ENCODE peak calls at places on chromosomes 12 and 14, in five cellular contexts. E, P, H, S and N are unnamed samples.

GRCh38 chr12:88516811-88517210 is 63.5 kb downstream of the KITLG start:
- DNase-seq in E (no peak), P (no peak), S (no peak), H (no peak), N (no peak)

GRCh38 chr12:65419284-65420072 is 141.0 kb downstream of the MSRB3 start:
- DNase-seq in S (no peak), H (no peak), E (no peak), P (no peak), N (no peak)

GRCh38 chr14:89241934-89242670 is 174.9 kb downstream of the FOXN3 start:
- DNase-seq in P (no peak), H (no peak), S (no peak), E (no peak), N (no peak)

GRCh38 chr14:101446387-101446969 is 114.8 kb upstream of the DIO3 start:
- DNase-seq in S (no peak), E (no peak), H (no peak), P (no peak), N (no peak)

GRCh38 chr12:56590237-56590830 is 39.8 kb downstream of the BAZ2A start:
- DNase-seq in H (no peak), S (no peak), E (no peak), P (peak), N (peak)

GRCh38 chr12:132717531-132718387 is 7.1 kb downstream of the PGAM5 start:
- DNase-seq in H (no peak), P (no peak), E (no peak), S (no peak), N (no peak)

GRCh38 chr14:50943943-50944646 is at the start of gene PYGL:
- DNase-seq in P (peak), E (peak), H (no peak), S (peak), N (peak)

GRCh38 chr12:89707992-89708792 is 446 bp downstream of the ATP2B1 start:
- DNase-seq in H (peak), S (peak), P (peak), E (peak), N (peak)

GRCh38 chr12:95624544-95624943 is 73.3 kb upstream of the USP44 start:
- DNase-seq in S (no peak), P (peak), E (no peak), H (no peak), N (peak)

DNA sequence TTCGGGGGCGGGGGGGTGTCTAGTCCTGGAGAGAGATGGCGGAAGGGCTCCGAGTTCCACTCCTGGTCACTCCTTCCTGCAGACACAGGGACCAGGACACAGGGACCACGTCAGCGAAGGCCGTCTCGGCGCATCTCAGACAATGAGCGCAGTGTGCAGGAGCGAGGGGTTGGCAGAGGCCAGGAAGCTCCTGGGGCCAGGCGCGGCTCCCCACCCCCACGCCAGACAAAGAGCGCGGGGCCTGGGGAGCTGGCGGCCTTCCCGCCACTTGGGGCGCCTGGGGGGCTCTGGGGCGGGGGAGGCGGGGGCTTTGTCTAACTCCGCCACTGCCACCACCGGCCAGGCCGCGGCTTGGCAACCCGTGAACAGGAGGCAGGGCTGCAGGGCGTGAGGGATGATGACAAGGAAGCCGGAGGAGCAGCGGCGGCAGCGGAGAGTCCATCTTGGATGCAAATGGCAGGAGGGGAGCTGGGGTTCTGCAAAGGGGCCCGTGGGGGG is 2.2 kb downstream of the CDK2AP1 start:
- DNase-seq in S (peak), P (peak), E (peak), H (peak), N (peak)
- TF ChIP-seq CTCF in S (no peak), P (no peak), E (no peak), H (no peak), N (peak)

DNA sequence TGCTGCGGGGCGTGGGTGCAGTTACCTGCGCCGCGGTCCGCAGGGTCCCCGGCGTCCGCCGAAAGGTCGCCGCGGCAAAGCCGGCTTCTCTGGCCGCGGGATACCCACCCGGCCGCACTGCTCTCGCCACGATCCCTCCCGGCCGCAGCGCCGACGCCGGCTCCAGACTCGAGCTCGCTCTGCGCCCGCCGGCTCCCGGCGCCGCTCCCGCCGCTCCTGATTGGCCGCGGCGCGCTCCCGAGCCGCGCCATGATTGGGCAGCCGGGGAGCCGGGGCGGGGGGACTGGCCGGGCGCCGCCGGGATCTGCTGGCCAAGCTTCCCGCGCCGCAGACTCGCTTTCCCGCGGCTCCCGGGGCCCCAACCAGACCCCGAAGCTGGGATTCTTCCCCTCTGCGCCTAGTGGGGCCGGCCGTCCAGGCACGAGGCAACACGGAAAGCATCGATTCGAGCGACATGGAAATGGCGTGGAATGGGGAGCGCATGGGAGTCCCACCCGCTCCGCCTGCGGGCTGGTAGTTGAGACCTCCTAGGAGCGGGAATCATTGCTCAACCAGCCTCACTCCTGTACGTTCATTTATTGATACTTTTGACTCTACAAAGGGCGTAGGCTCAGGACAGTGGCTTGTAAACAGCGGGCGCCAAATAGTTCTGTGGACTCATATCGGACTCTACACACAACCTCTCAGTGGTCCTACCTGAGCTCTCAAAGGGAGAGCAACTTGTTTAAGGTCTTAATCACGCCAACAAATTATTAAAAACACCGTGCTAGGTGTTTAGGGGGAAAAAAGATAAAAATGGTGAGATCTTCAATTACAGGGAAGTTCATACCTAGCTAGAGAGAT is 36.4 kb upstream of the STON2 start:
- DNase-seq in S (peak), H (peak), P (peak), E (peak), N (peak)
- H3K4me3 ChIP-seq in S (no peak), H (peak), P (peak), E (peak), N (peak)

GRCh38 chr14:61753631-61754030 is 8.6 kb upstream of the SNAPC1 start:
- DNase-seq in H (no peak), P (peak), S (no peak), E (no peak), N (no peak)
- TF ChIP-seq CTCF in H (no peak), P (peak), S (peak), E (no peak), N (no peak)

GRCh38 chr12:14776236-14776959 is 26.9 kb downstream of the WBP11 start:
- DNase-seq in P (peak), H (no peak), E (no peak), S (no peak), N (no peak)

GRCh38 chr12:14775652-14776020 is 27.6 kb downstream of the WBP11 start:
- DNase-seq in H (no peak), E (no peak), S (no peak), P (no peak), N (no peak)

GRCh38 chr12:14773685-14774073 is 29.6 kb downstream of the WBP11 start:
- DNase-seq in P (peak), H (no peak), S (no peak), E (no peak), N (peak)

GRCh38 chr12:14774074-14774943 is 29.0 kb downstream of the WBP11 start:
- DNase-seq in H (peak), S (peak), E (peak), P (peak), N (peak)

GRCh38 chr12:14774944-14775651 is 28.2 kb downstream of the WBP11 start:
- DNase-seq in P (peak), E (peak), S (peak), H (no peak), N (peak)
- H3K4me3 ChIP-seq in P (peak), E (peak), S (peak), H (peak), N (peak)

GRCh38 chr12:30047499-30048262 is 263.9 kb upstream of the TMTC1 start:
- DNase-seq in P (peak), H (no peak), E (no peak), S (peak), N (no peak)
- TF ChIP-seq CTCF in P (no peak), H (no peak), E (no peak), S (no peak), N (no peak)

GRCh38 chr12:75852143-75852542 is 179.4 kb downstream of the PHLDA1 start:
- DNase-seq in S (no peak), P (no peak), E (no peak), H (no peak), N (no peak)
- H3K4me3 ChIP-seq in S (no peak), P (no peak), E (no peak), H (no peak), N (no peak)

DNA sequence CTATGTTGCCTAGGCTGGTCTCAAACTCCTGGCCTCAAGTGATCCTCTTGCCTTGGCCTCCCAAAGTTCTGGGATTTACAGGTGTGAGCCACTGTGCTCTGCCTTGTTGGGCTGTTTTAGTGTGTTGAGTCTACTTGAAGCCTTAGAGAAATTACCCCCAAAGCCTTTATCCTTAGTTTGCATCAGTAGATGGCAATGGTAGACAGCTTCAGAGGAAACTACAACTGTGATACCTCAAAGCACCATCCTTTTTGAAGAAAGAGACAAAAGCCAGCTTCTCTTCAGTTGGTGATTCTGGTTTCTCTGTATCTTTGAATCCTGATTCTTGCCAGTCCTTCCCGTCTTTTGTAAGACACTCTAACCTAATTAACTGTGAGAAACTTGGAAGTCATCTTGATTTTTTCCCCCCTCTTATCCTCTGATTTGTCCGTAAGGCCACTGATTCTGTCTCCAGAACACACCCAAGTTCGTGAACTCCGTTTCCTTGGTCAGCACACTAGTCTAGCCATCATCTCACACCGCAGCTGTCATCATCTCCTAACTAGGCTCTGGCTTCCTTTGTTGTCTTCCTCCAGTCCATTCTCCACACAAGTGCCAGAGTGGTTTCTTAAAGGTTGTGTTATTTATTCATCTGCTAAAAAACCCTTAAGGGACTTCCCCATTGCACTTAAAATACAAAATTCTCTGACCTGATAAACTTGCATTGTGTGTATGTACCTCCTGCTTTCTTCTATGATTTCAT is 20.2 kb downstream of the ATP2A2 start:
- DNase-seq in H (no peak), S (no peak), E (no peak), P (peak), N (no peak)
- TF ChIP-seq CTCF in H (no peak), S (no peak), E (no peak), P (no peak), N (no peak)

DNA sequence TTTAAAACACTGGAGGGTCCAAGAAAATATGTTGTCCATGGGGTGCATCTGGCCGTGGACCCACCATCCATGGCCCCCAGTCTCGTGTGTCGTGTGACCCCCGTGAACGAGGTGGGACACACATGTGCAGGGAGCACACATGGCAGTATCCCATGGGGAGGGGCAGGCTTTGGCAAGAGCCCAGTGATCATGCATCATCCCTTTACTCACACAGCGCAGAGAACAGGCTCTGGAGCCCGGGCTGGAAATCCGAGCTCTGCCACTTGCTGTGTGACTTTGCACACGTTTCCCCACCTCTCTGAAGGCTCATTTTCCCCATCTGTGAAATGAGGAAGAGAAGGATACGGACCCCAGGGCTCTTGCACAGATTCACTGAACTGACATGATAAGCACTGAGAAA is 119.9 kb downstream of the PHETA1 start:
- DNase-seq in S (no peak), H (no peak), P (peak), E (no peak), N (no peak)
- H3K4me3 ChIP-seq in S (no peak), H (no peak), P (no peak), E (no peak), N (no peak)